ENCODE peak calls at places on chromosomes 7 and 10, in four cellular contexts. One of them, this sample, is unnamed.

GRCh38 chr10:110822708-110823291 is 48.9 kb upstream of the PDCD4 start:
- DNase-seq in stimulated activated effector memory CD8-positive, alpha-beta T cell treated with anti-CD3 and anti-CD28 coated beads, Interleukin-12 subunit alpha, Interleukin-12 subunit beta, amount 100 ng/mL, for 72 hours: no peak
- DNase-seq in NCI-H748 treated with DMSO at 0.1 percent for 48 hours: no peak
- DNase-seq in activated naive CD4-positive, alpha-beta T cell: no peak
- DNase-seq in this sample: no peak

GRCh38 chr7:35723011-35723410 is 28.1 kb upstream of the HERPUD2 start:
- DNase-seq in stimulated activated effector memory CD8-positive, alpha-beta T cell treated with anti-CD3 and anti-CD28 coated beads, Interleukin-12 subunit alpha, Interleukin-12 subunit beta, amount 100 ng/mL, for 72 hours: no peak
- DNase-seq in NCI-H748 treated with DMSO at 0.1 percent for 48 hours: no peak
- DNase-seq in activated naive CD4-positive, alpha-beta T cell: no peak
- DNase-seq in this sample: no peak

GRCh38 chr7:27101906-27102577 is 441 bp downstream of the HOXA2 start:
- DNase-seq in stimulated activated effector memory CD8-positive, alpha-beta T cell treated with anti-CD3 and anti-CD28 coated beads, Interleukin-12 subunit alpha, Interleukin-12 subunit beta, amount 100 ng/mL, for 72 hours: no peak
- DNase-seq in NCI-H748 treated with DMSO at 0.1 percent for 48 hours: no peak
- DNase-seq in activated naive CD4-positive, alpha-beta T cell: no peak
- DNase-seq in this sample: no peak

GRCh38 chr7:93178213-93178612 is 30.0 kb upstream of the SAMD9L start:
- DNase-seq in stimulated activated effector memory CD8-positive, alpha-beta T cell treated with anti-CD3 and anti-CD28 coated beads, Interleukin-12 subunit alpha, Interleukin-12 subunit beta, amount 100 ng/mL, for 72 hours: no peak
- DNase-seq in NCI-H748 treated with DMSO at 0.1 percent for 48 hours: peak; percentile 77
- DNase-seq in activated naive CD4-positive, alpha-beta T cell: no peak
- DNase-seq in this sample: no peak

GRCh38 chr7:122850528-122850927 is 35.7 kb downstream of the CADPS2 start:
- DNase-seq in stimulated activated effector memory CD8-positive, alpha-beta T cell treated with anti-CD3 and anti-CD28 coated beads, Interleukin-12 subunit alpha, Interleukin-12 subunit beta, amount 100 ng/mL, for 72 hours: no peak
- DNase-seq in NCI-H748 treated with DMSO at 0.1 percent for 48 hours: no peak
- DNase-seq in activated naive CD4-positive, alpha-beta T cell: no peak
- DNase-seq in this sample: no peak

GRCh38 chr10:35236739-35237138 is 99.6 kb upstream of the CCNY start:
- DNase-seq in stimulated activated effector memory CD8-positive, alpha-beta T cell treated with anti-CD3 and anti-CD28 coated beads, Interleukin-12 subunit alpha, Interleukin-12 subunit beta, amount 100 ng/mL, for 72 hours: no peak
- DNase-seq in NCI-H748 treated with DMSO at 0.1 percent for 48 hours: no peak
- DNase-seq in activated naive CD4-positive, alpha-beta T cell: no peak
- DNase-seq in this sample: no peak

GRCh38 chr10:126904807-126905686 is at the start of gene DOCK1:
- DNase-seq in stimulated activated effector memory CD8-positive, alpha-beta T cell treated with anti-CD3 and anti-CD28 coated beads, Interleukin-12 subunit alpha, Interleukin-12 subunit beta, amount 100 ng/mL, for 72 hours: no peak
- DNase-seq in NCI-H748 treated with DMSO at 0.1 percent for 48 hours: no peak
- DNase-seq in activated naive CD4-positive, alpha-beta T cell: no peak
- DNase-seq in this sample: no peak

GRCh38 chr7:155594961-155595366 is 48.6 kb upstream of the CNPY1 start:
- DNase-seq in stimulated activated effector memory CD8-positive, alpha-beta T cell treated with anti-CD3 and anti-CD28 coated beads, Interleukin-12 subunit alpha, Interleukin-12 subunit beta, amount 100 ng/mL, for 72 hours: no peak
- DNase-seq in NCI-H748 treated with DMSO at 0.1 percent for 48 hours: no peak
- DNase-seq in activated naive CD4-positive, alpha-beta T cell: no peak
- DNase-seq in this sample: no peak